ENCODE peak calls at places on chromosome 21, in ten cellular contexts. G is brain microvascular endothelial cell, L is colonic mucosa, Z is spleen, A is mammary epithelial cell, Q is uterus, N is fibroblast of lung, D is left ventricle myocardium inferior, B is adrenal gland, T is thoracic aorta. K is an unnamed sample. For H3K36me3, the result is how much of the 10 kb centered on the place peaks cover.

GRCh38 chr21:42010507-42011493 is 640 bp upstream of the ZBTB21 start:
- DNase-seq in B (peak), A (peak), Z (peak), T (no peak), G (no peak), L (peak), Q (no peak), N (peak), D (no peak), K (no peak)

GRCh38 chr21:36194024-36194423 is 37.4 kb downstream of the DOP1B start:
- DNase-seq in L (no peak), Q (no peak), Z (no peak), B (no peak), A (no peak), D (no peak), N (no peak), G (no peak), T (no peak), K (no peak)

GRCh38 chr21:22044431-22044830 is 1046.2 kb downstream of the NCAM2 start:
- DNase-seq in Z (no peak), D (no peak), B (no peak), N (no peak), Q (no peak), G (no peak), A (no peak), L (no peak), T (no peak), K (no peak)

GRCh38 chr21:42443181-42443785 is 39.6 kb downstream of the UBASH3A start:
- DNase-seq in A (no peak), T (no peak), B (no peak), D (no peak), Q (no peak), L (no peak), G (no peak), Z (peak), N (no peak), K (no peak)

GRCh38 chr21:45217010-45217409 is 70.7 kb downstream of the POFUT2 start:
- DNase-seq in L (no peak), D (no peak), N (no peak), G (no peak), T (no peak), Z (no peak), B (no peak), A (no peak), Q (no peak), K (no peak)

GRCh38 chr21:41897690-41898089 is 18.5 kb upstream of the PRDM15 start:
- DNase-seq in L (no peak), D (no peak), Q (no peak), A (no peak), N (no peak), Z (peak), B (no peak), T (no peak), G (no peak), K (no peak)

GRCh38 chr21:28714795-28715464 is 277.7 kb downstream of the LTN1 start:
- DNase-seq in D (no peak), Q (no peak), A (peak), B (no peak), L (no peak), Z (no peak), T (no peak), G (peak), N (peak), K (no peak)

GRCh38 chr21:27513016-27513415 is 546.1 kb upstream of the ADAMTS5 start:
- DNase-seq in T (no peak), N (peak), Z (no peak), D (no peak), Q (no peak), L (no peak), A (peak), B (no peak), G (peak), K (no peak)

GRCh38 chr21:17537299-17537698 is 24.5 kb downstream of the CXADR start:
- DNase-seq in Q (no peak), D (no peak), B (no peak), N (no peak), T (no peak), A (peak), L (no peak), G (no peak), Z (no peak), K (no peak)

GRCh38 chr21:41328660-41329300 is 12.2 kb downstream of the FAM3B start:
- DNase-seq in B (no peak), L (no peak), N (peak), Q (no peak), A (no peak), T (no peak), Z (no peak), D (no peak), G (no peak), K (no peak)

GRCh38 chr21:14403681-14404318 is 20.9 kb upstream of the HSPA13 start:
- DNase-seq in L (no peak), D (no peak), B (no peak), A (peak), T (no peak), Q (no peak), G (peak), Z (no peak), N (peak), K (no peak)

GRCh38 chr21:31975491-31975890 is 102.7 kb downstream of the HUNK start:
- DNase-seq in B (no peak), T (no peak), A (no peak), Q (no peak), D (no peak), N (no peak), Z (no peak), L (no peak), G (no peak), K (no peak)
- H3K36me3 ChIP-seq in B (under half), T (under half), A (under half), Q (under half), D (under half), N (under half), Z (under half), L (under half), G (under half), K (under half)

DNA sequence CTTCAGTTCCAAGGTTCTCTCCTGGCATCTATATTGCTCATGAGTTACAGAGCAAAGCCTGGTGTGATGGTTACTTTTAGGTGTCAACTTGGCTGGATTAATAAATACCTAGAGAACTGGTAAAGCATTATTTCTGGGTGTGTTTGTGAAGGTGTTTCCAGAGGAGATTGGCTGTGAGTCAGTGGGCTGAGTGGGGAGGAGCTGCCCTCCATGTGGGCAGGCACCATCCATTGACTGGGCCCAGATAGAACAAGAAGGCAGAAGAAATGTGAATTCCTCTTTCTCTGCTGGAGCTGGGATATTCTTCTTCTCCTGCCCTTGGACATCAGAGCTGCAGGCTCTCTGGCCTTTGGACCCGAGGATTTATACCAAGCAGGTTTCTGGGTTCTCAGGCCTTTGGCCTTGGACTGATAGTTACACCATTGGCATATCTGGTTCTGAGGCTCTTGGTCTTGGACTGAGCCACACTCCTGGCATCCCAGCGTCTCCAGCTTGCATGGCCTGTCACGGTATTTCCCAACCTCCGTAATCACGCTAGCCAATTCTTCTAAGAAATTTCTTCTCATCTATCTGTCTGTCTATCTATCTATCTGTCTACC is 44.5 kb downstream of the B3GALT5 start:
- DNase-seq in B (no peak), G (no peak), A (no peak), N (no peak), L (peak), T (no peak), D (no peak), Q (no peak), Z (no peak), K (no peak)
- H3K36me3 ChIP-seq in B (under half), G (under half), A (under half), N (under half), L (under half), T (under half), D (under half), Q (under half), Z (under half), K (under half)

GRCh38 chr21:25569711-25570110 is 37.6 kb downstream of the MRPL39 start:
- DNase-seq in L (no peak), N (no peak), D (no peak), Z (no peak), A (no peak), G (no peak), T (no peak), Q (no peak), B (no peak), K (no peak)
- H3K36me3 ChIP-seq in L (under half), N (under half), D (under half), Z (under half), A (under half), G (under half), T (under half), Q (under half), B (under half), K (under half)

GRCh38 chr21:33432496-33432895 is 29.3 kb downstream of the IFNGR2 start:
- DNase-seq in L (no peak), G (no peak), Z (no peak), T (no peak), D (no peak), Q (no peak), A (no peak), B (no peak), N (no peak), K (no peak)
- H3K36me3 ChIP-seq in L (under half), G (half or more), Z (half or more), T (half or more), D (half or more), Q (under half), A (under half), B (under half), N (under half), K (under half)

GRCh38 chr21:46355161-46356004 is 31.4 kb downstream of the PCNT start:
- DNase-seq in B (no peak), A (no peak), Z (no peak), D (no peak), N (no peak), Q (no peak), T (no peak), G (no peak), L (no peak), K (no peak)

GRCh38 chr21:46356494-46357334 is 32.8 kb downstream of the PCNT start:
- DNase-seq in L (no peak), A (no peak), N (no peak), T (no peak), G (no peak), Z (no peak), Q (no peak), B (no peak), D (no peak), K (no peak)

GRCh38 chr21:46356005-46356338 is 32.0 kb downstream of the PCNT start:
- DNase-seq in L (no peak), N (no peak), B (no peak), D (no peak), Z (no peak), Q (no peak), A (no peak), T (no peak), G (no peak), K (no peak)

GRCh38 chr21:46357684-46358425 is 33.9 kb downstream of the PCNT start:
- DNase-seq in A (no peak), G (no peak), D (no peak), B (no peak), T (no peak), Q (no peak), N (no peak), Z (no peak), L (no peak), K (no peak)

DNA sequence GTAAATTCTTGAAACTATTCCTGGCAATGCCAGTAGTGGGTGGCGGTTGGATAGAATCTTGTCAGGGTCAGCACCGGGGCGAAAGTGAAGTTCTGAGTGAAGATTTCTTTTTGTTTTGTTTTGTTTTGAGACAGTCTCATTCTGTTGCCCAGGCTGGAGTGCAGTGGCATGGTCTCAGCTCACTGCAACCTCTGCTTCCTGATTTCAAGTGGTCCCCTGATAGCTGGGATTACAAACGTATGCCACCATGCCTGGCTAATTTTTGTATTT is 33.3 kb downstream of the PCNT start:
- DNase-seq in L (no peak), B (no peak), A (no peak), Q (no peak), G (no peak), N (no peak), Z (no peak), T (no peak), D (no peak), K (no peak)
- H3K36me3 ChIP-seq in L (under half), B (under half), A (under half), Q (under half), G (under half), N (under half), Z (under half), T (under half), D (half or more), K (under half)

GRCh38 chr21:34846601-34847112 is 177.9 kb downstream of the CLIC6 start:
- DNase-seq in D (no peak), Q (no peak), A (peak), L (peak), N (peak), Z (no peak), G (peak), B (no peak), T (no peak), K (peak)

GRCh38 chr21:34846214-34846575 is 177.4 kb downstream of the CLIC6 start:
- DNase-seq in Z (no peak), A (no peak), B (no peak), G (no peak), L (no peak), Q (no peak), D (no peak), T (no peak), N (no peak), K (no peak)

GRCh38 chr21:34852438-34852837 is 183.6 kb downstream of the CLIC6 start:
- DNase-seq in D (no peak), G (no peak), N (peak), Q (no peak), L (no peak), Z (no peak), T (no peak), A (no peak), B (no peak), K (no peak)

GRCh38 chr21:34845521-34846213 is 176.9 kb downstream of the CLIC6 start:
- DNase-seq in G (peak), A (peak), B (no peak), N (peak), D (no peak), Z (no peak), T (no peak), L (peak), Q (no peak), K (peak)

DNA sequence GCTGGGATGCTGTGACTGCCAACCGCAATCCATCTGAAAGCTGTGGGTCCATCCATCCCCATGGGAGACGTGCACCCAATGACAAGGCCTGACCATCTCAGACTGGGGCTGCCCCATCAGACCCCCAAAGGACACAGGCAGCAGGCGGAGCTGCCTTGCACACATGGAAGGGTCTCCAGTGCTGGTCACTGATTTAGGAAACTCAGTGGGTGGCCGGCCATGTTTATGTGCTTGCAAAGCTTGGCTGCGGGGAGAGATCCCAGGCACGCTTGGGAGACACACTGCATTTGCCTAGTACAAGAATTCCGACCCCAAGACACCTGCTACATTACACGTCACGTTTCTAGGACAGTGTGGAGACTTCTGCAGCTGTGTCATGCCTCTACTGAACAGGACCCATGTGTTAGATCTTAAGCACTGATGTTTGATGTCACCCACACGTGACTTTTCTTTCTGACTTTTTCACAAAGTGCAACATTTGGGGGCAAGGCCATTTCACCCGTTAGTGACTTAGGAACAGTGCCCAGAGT is 181.4 kb downstream of the CLIC6 start:
- DNase-seq in G (no peak), D (no peak), Q (no peak), Z (no peak), B (no peak), A (no peak), T (no peak), N (no peak), L (no peak), K (no peak)
- H3K36me3 ChIP-seq in G (half or more), D (under half), Q (under half), Z (under half), B (under half), A (under half), T (under half), N (under half), L (under half), K (under half)

GRCh38 chr21:44074315-44074958 is 32.8 kb upstream of the PWP2 start:
- DNase-seq in Q (no peak), Z (no peak), D (no peak), A (no peak), T (no peak), L (no peak), G (no peak), B (no peak), N (no peak), K (no peak)
- H3K36me3 ChIP-seq in Q (under half), Z (half or more), D (half or more), A (under half), T (under half), L (under half), G (under half), B (under half), N (under half), K (under half)

DNA sequence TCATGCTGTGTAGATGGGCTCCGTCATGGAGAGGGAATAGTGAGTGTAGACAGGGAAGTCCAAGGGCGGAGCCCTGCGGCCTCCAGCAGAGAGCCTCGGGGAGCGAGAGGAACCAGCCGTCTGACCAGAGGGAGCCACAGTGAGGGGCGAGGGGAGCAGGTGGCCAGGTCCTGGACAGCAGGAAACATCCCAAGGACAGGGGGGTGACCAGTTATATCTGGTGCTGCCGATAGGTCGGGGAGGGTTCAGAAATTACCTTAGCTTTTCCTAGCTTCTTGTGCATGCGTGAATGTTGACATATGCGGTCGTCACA is 46.5 kb downstream of the TRAPPC10 start:
- DNase-seq in L (no peak), A (no peak), T (no peak), D (no peak), B (no peak), Z (no peak), Q (no peak), N (no peak), G (no peak), K (no peak)
- H3K36me3 ChIP-seq in L (under half), A (under half), T (under half), D (half or more), B (under half), Z (half or more), Q (under half), N (under half), G (under half), K (under half)

DNA sequence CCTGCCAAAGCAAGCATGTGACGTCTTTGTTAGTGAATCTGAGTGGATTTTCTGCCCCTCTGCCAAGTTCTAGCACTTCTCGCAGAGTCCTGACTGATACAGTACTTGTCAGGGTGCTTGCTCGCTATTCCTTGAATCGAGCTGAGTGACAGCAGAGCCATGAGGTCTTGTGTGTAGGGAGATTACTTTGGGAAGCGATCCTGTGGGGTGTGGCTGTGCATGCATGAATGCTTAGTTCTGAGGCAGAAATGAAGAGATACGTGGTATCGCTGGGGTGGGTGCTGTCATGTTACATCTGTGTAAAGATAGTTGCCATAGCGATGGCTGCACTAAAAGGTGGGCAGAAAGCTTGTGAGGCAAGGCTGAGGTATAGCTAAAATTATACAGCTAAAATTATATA is 19.3 kb upstream of the DNAJC28 start:
- DNase-seq in T (no peak), B (no peak), A (no peak), G (no peak), Z (no peak), Q (no peak), L (no peak), D (no peak), N (no peak), K (no peak)
- H3K36me3 ChIP-seq in T (under half), B (under half), A (half or more), G (half or more), Z (half or more), Q (under half), L (under half), D (half or more), N (under half), K (under half)

GRCh38 chr21:32320059-32320458 is 21.4 kb downstream of the MRAP start:
- DNase-seq in Z (no peak), L (no peak), B (no peak), G (no peak), T (no peak), Q (no peak), A (no peak), D (no peak), N (no peak), K (no peak)

GRCh38 chr21:32316363-32317215 is 17.9 kb downstream of the MRAP start:
- DNase-seq in Z (no peak), L (no peak), B (no peak), A (no peak), D (no peak), Q (no peak), N (no peak), T (no peak), G (no peak), K (no peak)

GRCh38 chr21:32317726-32318125 is 19.1 kb downstream of the MRAP start:
- DNase-seq in N (no peak), A (no peak), G (no peak), L (no peak), T (no peak), B (no peak), Z (no peak), Q (no peak), D (no peak), K (no peak)

GRCh38 chr21:32320726-32321125 is 22.1 kb downstream of the MRAP start:
- DNase-seq in A (no peak), D (no peak), N (no peak), L (no peak), Z (no peak), T (no peak), B (no peak), Q (no peak), G (no peak), K (no peak)

DNA sequence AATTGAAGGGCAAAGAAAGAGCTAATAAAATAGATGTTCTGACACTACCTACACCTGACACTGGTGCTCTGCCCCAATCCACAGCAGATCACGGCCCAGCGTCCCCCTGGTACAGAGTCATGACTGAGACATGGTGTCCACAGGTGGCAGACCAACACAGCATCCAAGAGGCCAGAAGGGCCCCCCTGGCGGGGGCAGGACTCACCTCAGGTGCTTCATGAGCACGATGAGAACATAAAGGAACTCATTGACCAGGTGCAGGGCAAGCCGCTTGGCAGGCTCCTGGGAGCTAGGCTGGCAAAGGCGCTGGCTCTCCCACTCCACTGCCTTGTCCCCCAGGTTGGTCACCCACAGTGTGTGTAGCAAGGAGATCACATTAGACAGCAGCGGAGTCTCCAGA is 20.4 kb downstream of the MRAP start:
- DNase-seq in B (no peak), Q (no peak), G (no peak), Z (no peak), L (no peak), T (no peak), A (no peak), N (no peak), D (no peak), K (no peak)
- H3K36me3 ChIP-seq in B (under half), Q (under half), G (half or more), Z (half or more), L (under half), T (half or more), A (under half), N (under half), D (half or more), K (under half)

K was measured in kidney epithelial cell.